ENCODE peak calls at places on chromosomes 4 and X, in eight cellular contexts. Y is NB4; Q is left ventricle myocardium inferior; K is SJSA1; G is germinal center; O is ELF-1; P is activated CD8-positive, alpha-beta memory T cell treated with anti-CD3 and anti-CD28 coated beads for 24 hours; S is fibroblast of pulmonary artery. R is an unnamed sample.

GRCh38 chr4:19358015-19358414 is 893.7 kb upstream of the SLIT2 start:
- DNase-seq in Q (no peak), P (no peak), S (peak), G (no peak), K (no peak), Y (no peak), O (no peak), R (peak)

GRCh38 chr4:2837110-2837903 is 6.3 kb upstream of the ADD1 start:
- DNase-seq in Q (no peak), O (no peak), G (no peak), Y (no peak), S (no peak), K (no peak), P (peak), R (no peak)

GRCh38 chrX:33188286-33188685 is 23.1 kb downstream of the DMD start:
- DNase-seq in Q (no peak), K (no peak), O (peak), G (no peak), Y (no peak), S (no peak), P (no peak), R (no peak)

GRCh38 chr4:81214518-81215218 is 354 bp downstream of the PRKG2 start:
- DNase-seq in Q (no peak), P (no peak), K (no peak), O (peak), Y (no peak), G (peak), S (peak), R (no peak)

GRCh38 chr4:176769519-176769918 is 23.2 kb downstream of the VEGFC start:
- DNase-seq in S (peak), O (no peak), K (peak), Y (no peak), Q (no peak), P (no peak), G (no peak), R (peak)

GRCh38 chr4:82713856-82714255 is 84.7 kb downstream of the SCD5 start:
- DNase-seq in Q (no peak), G (no peak), P (no peak), Y (no peak), S (no peak), O (no peak), K (no peak), R (peak)

GRCh38 chr4:165766976-165767375 is 106.1 kb upstream of the TLL1 start:
- DNase-seq in P (no peak), K (no peak), O (no peak), Y (no peak), G (no peak), S (no peak), Q (no peak), R (no peak)

GRCh38 chrX:47608130-47608810 is 11.4 kb downstream of the SYN1 start:
- DNase-seq in Y (peak), P (peak), K (no peak), G (no peak), Q (no peak), O (peak), S (peak), R (no peak)

GRCh38 chr4:63460075-63460474 is 949.2 kb downstream of the TECRL start:
- DNase-seq in G (no peak), S (no peak), Y (no peak), Q (no peak), K (no peak), O (no peak), P (no peak), R (no peak)